ENCODE peak calls at places on chromosomes 11 and 22, in ten cellular contexts. Z is smooth muscle cell of the brain vasculature; D is activated CD8-positive, alpha-beta memory T cell treated with anti-CD3 and anti-CD28 coated beads, Interleukin-2, amount 10 ng/mL, durations not matched to agents 7 days and 5 days; B is neural progenitor cell; X is A673; M is T-helper 2 cell; I is NCI-H2081; N is stimulated activated naive CD8-positive, alpha-beta T cell treated with anti-CD3 and anti-CD28 coated beads, Interleukin-15, Interleukin-2, amounts not matched to agents 100 U/mL and 50 U/mL, for 24 hours; W is stimulated activated CD4-positive, alpha-beta T cell treated with anti-CD3 and anti-CD28 coated beads, Interleukin-1b, Interleukin-23, amount 100 ng/mL, for 24 hours; S is retina. T is an unnamed sample.

GRCh38 chr11:117627259-117627658 is 169.8 kb downstream of the DSCAML1 start:
- DNase-seq in N (no peak), Z (no peak), X (no peak), M (no peak), S (no peak), B (no peak), W (no peak), D (no peak), I (no peak), T (no peak)

GRCh38 chr11:27208846-27209245 is 154.2 kb downstream of the CCDC34 start:
- DNase-seq in M (no peak), S (no peak), B (no peak), N (no peak), D (no peak), I (no peak), X (no peak), W (no peak), Z (no peak), T (no peak)

GRCh38 chr22:23094695-23095466 is 24.6 kb downstream of the GNAZ start:
- DNase-seq in Z (no peak), X (no peak), S (peak), N (no peak), I (no peak), B (peak), W (no peak), M (no peak), D (no peak), T (no peak)

GRCh38 chr11:102780491-102780918 is at the start of gene MMP10:
- DNase-seq in I (peak), B (peak), D (no peak), N (no peak), Z (peak), X (peak), W (no peak), S (no peak), M (no peak), T (no peak)

GRCh38 chr11:69307421-69307820 is 13.5 kb downstream of the MYEOV start:
- DNase-seq in Z (no peak), D (no peak), M (no peak), S (no peak), N (no peak), I (no peak), W (no peak), X (no peak), B (no peak), T (no peak)

GRCh38 chr11:97909544-97910394 is 1111.0 kb upstream of the CNTN5 start:
- DNase-seq in N (no peak), S (no peak), Z (no peak), I (no peak), X (no peak), M (no peak), W (no peak), D (no peak), B (no peak), T (no peak)

GRCh38 chr11:82733444-82734119 is at the start of gene FAM181B:
- DNase-seq in M (peak), W (peak), N (peak), X (peak), S (peak), D (no peak), Z (no peak), B (peak), I (peak), T (no peak)

GRCh38 chr11:6687876-6688275 is 4.7 kb upstream of the MRPL17 start:
- DNase-seq in X (no peak), S (no peak), D (no peak), B (no peak), W (no peak), I (no peak), Z (no peak), N (no peak), M (no peak), T (no peak)

GRCh38 chr11:59615132-59615636 is 390 bp downstream of the OSBP start:
- DNase-seq in M (peak), I (peak), D (peak), W (peak), Z (no peak), X (peak), N (peak), B (no peak), S (peak), T (no peak)

GRCh38 chr11:890794-891600 is 19.6 kb downstream of the CHID1 start:
- DNase-seq in W (no peak), N (no peak), D (no peak), Z (no peak), B (peak), X (peak), M (no peak), I (peak), S (peak), T (no peak)

GRCh38 chr11:92735039-92735438 is 234.4 kb upstream of the MTNR1B start:
- DNase-seq in B (peak), S (no peak), D (no peak), M (no peak), X (peak), W (no peak), I (no peak), Z (no peak), N (no peak), T (no peak)

GRCh38 chr11:19890308-19890707 is 177.7 kb downstream of the NAV2 start:
- DNase-seq in S (no peak), I (no peak), W (no peak), X (peak), N (no peak), Z (peak), M (no peak), B (no peak), D (no peak), T (peak)

GRCh38 chr11:44377914-44378321 is 68.0 kb upstream of the ALX4 start:
- DNase-seq in I (no peak), Z (no peak), X (no peak), W (no peak), B (no peak), M (no peak), S (no peak), N (no peak), D (no peak), T (no peak)

GRCh38 chr11:66727883-66728759 is 895 bp downstream of the SPTBN2 start:
- DNase-seq in B (peak), Z (no peak), X (peak), D (no peak), N (no peak), M (no peak), I (peak), S (no peak), W (no peak), T (no peak)

GRCh38 chr11:9001736-9002135 is 2.1 kb downstream of the NRIP3 start:
- DNase-seq in Z (no peak), W (peak), S (no peak), N (peak), M (peak), X (peak), B (no peak), I (no peak), D (peak), T (no peak)

T was measured in brain pericyte.